ENCODE peak calls at places on chromosomes 16 and 17, in four cellular contexts. R, T, D and W are unnamed samples. For H3K27me3, the result is how much of the 10 kb centered on the place peaks cover.

GRCh38 chr17:60563743-60564142 is 36.2 kb upstream of the PPM1D start:
- DNase-seq in R (no peak), T (no peak), D (no peak), W (no peak)

GRCh38 chr16:69566437-69567030 is 768 bp downstream of the NFAT5 start:
- DNase-seq in R (no peak), T (peak), D (peak), W (no peak)

GRCh38 chr17:17491031-17491471 is 5.1 kb downstream of the RASD1 start:
- DNase-seq in R (no peak), T (no peak), D (no peak), W (no peak)

GRCh38 chr17:39014044-39014794 is 47.0 kb upstream of the FBXO47 start:
- DNase-seq in R (no peak), T (no peak), D (peak), W (no peak)

GRCh38 chr17:17044846-17045561 is 2.7 kb downstream of the MPRIP start:
- DNase-seq in R (peak), T (no peak), D (peak), W (no peak)

GRCh38 chr17:17058304-17058703 is 16.0 kb downstream of the MPRIP start:
- DNase-seq in R (no peak), T (no peak), D (no peak), W (no peak)

GRCh38 chr17:2053380-2054261 is 1.3 kb upstream of the HIC1 start:
- DNase-seq in R (peak), T (peak), D (peak), W (no peak)

GRCh38 chr16:27228621-27229501 is 25.5 kb downstream of the KDM8 start:
- DNase-seq in R (no peak), T (peak), D (no peak), W (no peak)

GRCh38 chr16:1917665-1918111 is 527 bp downstream of the HS3ST6 start:
- DNase-seq in R (no peak), T (no peak), D (no peak), W (no peak)

GRCh38 chr17:50317121-50317520 is 28.8 kb upstream of the XYLT2 start:
- DNase-seq in R (no peak), T (no peak), D (no peak), W (no peak)

GRCh38 chr17:82458885-82459424 is 414 bp downstream of the NARF start:
- DNase-seq in R (no peak), T (peak), D (peak), W (no peak)

GRCh38 chr16:24871891-24872290 is 26.1 kb downstream of the SLC5A11 start:
- DNase-seq in R (no peak), T (no peak), D (no peak), W (no peak)

GRCh38 chr16:57530104-57530522 is 6.3 kb downstream of the CCDC102A start:
- DNase-seq in R (no peak), T (peak), D (peak), W (peak)

GRCh38 chr16:9955677-9956076 is 226.6 kb downstream of the GRIN2A start:
- DNase-seq in R (no peak), T (no peak), D (no peak), W (no peak)

GRCh38 chr17:29611351-29612093 is 11.2 kb downstream of the CORO6 start:
- DNase-seq in R (no peak), T (peak), D (no peak), W (no peak)
- H3K27me3 ChIP-seq in R (under half), T (under half), D (under half), W (under half)

GRCh38 chr17:76053230-76054111 is 18.8 kb downstream of the SRP68 start:
- DNase-seq in R (no peak), T (no peak), D (peak), W (peak)
- H3K4me3 ChIP-seq in R (no peak), T (no peak), D (no peak), W (no peak)

GRCh38 chr17:79468183-79468944 is 142.5 kb downstream of the RBFOX3 start:
- DNase-seq in R (no peak), T (no peak), D (no peak), W (no peak)
- H3K27me3 ChIP-seq in R (under half), T (under half), D (half or more), W (under half)

GRCh38 chr16:71426069-71426879 is 15.6 kb downstream of the TLE7 start:
- DNase-seq in R (peak), T (no peak), D (peak), W (peak)
- H3K4me3 ChIP-seq in R (peak), T (no peak), D (peak), W (peak)

DNA sequence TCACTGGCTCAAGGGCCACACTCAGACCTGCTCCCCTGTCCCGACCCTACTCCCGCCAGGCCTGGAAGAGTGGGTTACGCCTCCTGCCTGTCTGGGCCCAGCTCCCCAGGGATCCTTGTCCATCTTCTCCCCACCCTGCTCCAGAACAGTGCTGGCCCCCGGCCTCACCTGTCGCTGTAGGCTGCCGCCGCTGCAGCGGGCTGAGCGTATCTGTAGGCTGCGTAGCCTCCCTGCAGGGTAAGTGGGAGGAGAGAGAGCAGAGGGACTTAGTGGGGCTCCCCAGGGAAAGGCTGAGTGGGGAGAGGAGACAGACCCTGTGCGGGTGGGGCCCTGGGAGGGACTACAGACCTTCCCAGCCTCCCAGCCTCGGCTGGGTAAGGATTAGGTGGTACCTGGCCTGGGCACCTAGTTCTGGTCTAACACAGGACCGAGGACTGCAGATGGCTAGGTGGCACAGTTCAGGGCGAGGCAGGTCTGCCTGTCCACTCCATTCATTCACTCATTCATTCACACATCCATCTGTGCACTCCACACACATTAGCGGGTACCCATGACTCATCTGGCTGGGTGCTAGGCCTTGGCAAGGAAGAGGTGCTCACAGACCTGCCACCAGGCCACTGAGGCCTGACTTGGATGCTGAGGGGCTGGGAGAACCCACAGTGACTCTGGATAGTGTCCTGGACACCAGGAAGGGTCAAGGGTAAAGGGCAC is 20.9 kb downstream of the ENGASE start:
- DNase-seq in R (no peak), T (no peak), D (no peak), W (no peak)
- H3K27me3 ChIP-seq in R (under half), T (half or more), D (under half), W (half or more)

DNA sequence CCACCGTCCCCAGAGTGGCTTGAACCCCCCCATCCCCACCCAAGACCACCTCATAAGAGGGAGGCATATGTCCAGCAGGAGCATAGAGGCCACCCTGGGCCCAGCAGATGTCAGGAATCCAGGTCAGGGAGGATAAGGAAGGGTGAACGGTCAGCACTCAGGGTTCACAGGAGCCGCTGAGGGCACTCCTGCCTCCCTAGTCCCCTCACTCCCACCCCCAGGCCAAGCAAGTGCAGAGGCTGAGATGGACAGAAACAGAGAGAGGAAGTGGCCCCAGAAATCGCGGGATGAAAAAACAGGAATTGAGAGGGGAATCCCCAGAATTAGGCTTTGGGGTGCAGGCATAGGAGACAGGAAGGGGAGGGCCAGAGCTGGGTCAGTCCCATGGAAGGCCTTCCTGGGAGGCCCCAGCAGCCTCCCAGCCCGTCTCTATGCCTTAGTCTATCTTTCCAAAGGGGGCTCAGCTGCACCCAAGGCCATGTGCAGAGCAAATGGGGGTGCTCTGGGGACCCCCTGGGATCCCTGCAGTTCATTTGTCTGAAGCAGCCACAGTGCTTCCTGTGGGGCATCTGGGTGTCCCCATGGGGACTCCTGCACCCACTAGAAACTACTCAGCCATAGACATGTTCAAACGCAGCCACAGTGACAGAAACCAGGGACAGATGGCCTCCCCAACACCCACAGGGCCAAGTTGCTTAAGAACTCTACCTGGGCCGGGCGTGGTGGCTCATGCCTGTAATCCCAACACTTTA is 1.7 kb downstream of the CMTM3 start:
- DNase-seq in R (no peak), T (no peak), D (no peak), W (no peak)
- H3K4me3 ChIP-seq in R (peak), T (peak), D (peak), W (peak)

DNA sequence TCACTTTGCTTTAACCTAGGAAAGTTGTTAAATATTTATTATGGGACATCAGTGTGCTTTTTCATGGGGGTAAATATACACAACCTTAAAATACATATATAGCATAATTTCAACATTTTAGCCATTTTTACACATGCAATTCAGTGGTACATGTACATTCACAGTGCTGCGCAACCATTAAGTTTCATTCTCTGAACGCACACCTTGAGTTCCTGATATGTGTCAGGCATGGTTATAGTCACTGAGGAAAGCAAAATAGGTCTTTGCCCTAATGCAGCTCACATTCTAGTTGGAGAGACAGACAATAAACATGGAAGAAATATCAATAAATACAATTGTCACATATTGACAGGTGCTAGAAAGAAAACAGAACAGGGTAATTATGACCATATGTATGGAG is 12.8 kb upstream of the CNEP1R1 start:
- DNase-seq in R (no peak), T (no peak), D (no peak), W (no peak)
- H3K27me3 ChIP-seq in R (under half), T (under half), D (under half), W (under half)